ENCODE peak calls at places on chromosomes 2 and 18, in six cellular contexts. One of them, this sample, is unnamed.

GRCh38 chr2:157058161-157058560 is 199.3 kb upstream of the GALNT5 start:
- DNase-seq in neural progenitor cell: no peak
- DNase-seq in iPS-NIHi11: no peak
- DNase-seq in mucosa of gallbladder: no peak
- DNase-seq in GM13977: no peak
- DNase-seq in activated CD8-positive, alpha-beta T cell treated with anti-CD3 and anti-CD28 coated beads for 36 hours: no peak
- DNase-seq in this sample: no peak

GRCh38 chr2:38131665-38132064 is 55.7 kb upstream of the CYP1B1 start:
- DNase-seq in neural progenitor cell: no peak
- DNase-seq in iPS-NIHi11: no peak
- DNase-seq in mucosa of gallbladder: no peak
- DNase-seq in GM13977: no peak
- DNase-seq in activated CD8-positive, alpha-beta T cell treated with anti-CD3 and anti-CD28 coated beads for 36 hours: no peak
- DNase-seq in this sample: no peak

GRCh38 chr18:3246636-3247242 is 862 bp upstream of the MYL12A start:
- DNase-seq in neural progenitor cell: peak
- DNase-seq in iPS-NIHi11: no peak
- DNase-seq in mucosa of gallbladder: peak
- DNase-seq in GM13977: no peak
- DNase-seq in activated CD8-positive, alpha-beta T cell treated with anti-CD3 and anti-CD28 coated beads for 36 hours: peak
- DNase-seq in this sample: peak

GRCh38 chr2:147082850-147083522 is 761.8 kb upstream of the ACVR2A start:
- DNase-seq in neural progenitor cell: peak
- DNase-seq in iPS-NIHi11: peak
- DNase-seq in mucosa of gallbladder: peak
- DNase-seq in GM13977: peak
- DNase-seq in activated CD8-positive, alpha-beta T cell treated with anti-CD3 and anti-CD28 coated beads for 36 hours: peak
- DNase-seq in this sample: peak

GRCh38 chr2:148721520-148721931 is 77.0 kb downstream of the EPC2 start:
- DNase-seq in neural progenitor cell: no peak
- DNase-seq in iPS-NIHi11: no peak
- DNase-seq in mucosa of gallbladder: no peak
- DNase-seq in GM13977: no peak
- DNase-seq in activated CD8-positive, alpha-beta T cell treated with anti-CD3 and anti-CD28 coated beads for 36 hours: no peak
- DNase-seq in this sample: no peak

GRCh38 chr2:131120815-131121317 is 15.7 kb downstream of the PLEKHB2 start:
- DNase-seq in neural progenitor cell: no peak
- DNase-seq in iPS-NIHi11: no peak
- DNase-seq in mucosa of gallbladder: no peak
- DNase-seq in GM13977: no peak
- DNase-seq in activated CD8-positive, alpha-beta T cell treated with anti-CD3 and anti-CD28 coated beads for 36 hours: no peak
- DNase-seq in this sample: no peak

GRCh38 chr2:7035884-7036283 is 118.7 kb downstream of the RNF144A start:
- DNase-seq in neural progenitor cell: no peak
- DNase-seq in iPS-NIHi11: no peak
- DNase-seq in mucosa of gallbladder: no peak
- DNase-seq in GM13977: no peak
- DNase-seq in activated CD8-positive, alpha-beta T cell treated with anti-CD3 and anti-CD28 coated beads for 36 hours: no peak
- DNase-seq in this sample: no peak

GRCh38 chr2:227903395-227903794 is 32.0 kb downstream of the DAW1 start:
- DNase-seq in neural progenitor cell: no peak
- DNase-seq in iPS-NIHi11: no peak
- DNase-seq in mucosa of gallbladder: no peak
- DNase-seq in GM13977: no peak
- DNase-seq in activated CD8-positive, alpha-beta T cell treated with anti-CD3 and anti-CD28 coated beads for 36 hours: no peak
- DNase-seq in this sample: no peak

GRCh38 chr2:200189964-200190363 is 116.5 kb upstream of the SPATS2L start:
- DNase-seq in neural progenitor cell: no peak
- DNase-seq in iPS-NIHi11: no peak
- DNase-seq in mucosa of gallbladder: no peak
- DNase-seq in GM13977: no peak
- DNase-seq in activated CD8-positive, alpha-beta T cell treated with anti-CD3 and anti-CD28 coated beads for 36 hours: no peak
- DNase-seq in this sample: no peak

GRCh38 chr2:86396304-86396785 is 44.8 kb upstream of the KDM3A start:
- DNase-seq in neural progenitor cell: peak
- DNase-seq in iPS-NIHi11: peak
- DNase-seq in mucosa of gallbladder: peak
- DNase-seq in GM13977: no peak
- DNase-seq in activated CD8-positive, alpha-beta T cell treated with anti-CD3 and anti-CD28 coated beads for 36 hours: peak
- DNase-seq in this sample: peak

GRCh38 chr2:181627545-181627944 is 29.4 kb downstream of the CERKL start:
- DNase-seq in neural progenitor cell: no peak
- DNase-seq in iPS-NIHi11: no peak
- DNase-seq in mucosa of gallbladder: no peak
- DNase-seq in GM13977: no peak
- DNase-seq in activated CD8-positive, alpha-beta T cell treated with anti-CD3 and anti-CD28 coated beads for 36 hours: no peak
- DNase-seq in this sample: no peak

GRCh38 chr2:12543452-12544220 is 173.1 kb upstream of the TRIB2 start:
- DNase-seq in neural progenitor cell: no peak
- DNase-seq in iPS-NIHi11: no peak
- DNase-seq in mucosa of gallbladder: no peak
- DNase-seq in GM13977: no peak
- DNase-seq in activated CD8-positive, alpha-beta T cell treated with anti-CD3 and anti-CD28 coated beads for 36 hours: no peak
- DNase-seq in this sample: no peak

This sample was measured in Caco-2.